ENCODE peak calls at places on chromosomes 2 and 18, in eight cellular contexts. Q is psoas muscle, I is keratinocyte, W is MM.1S, M is colonic mucosa, D is heart left ventricle, S is SK-N-MC, Z is body of pancreas. C is an unnamed sample.

GRCh38 chr18:2846638-2847340 is at the start of gene EMILIN2:
- DNase-seq in Q (peak; percentile 78), I (no peak), W (no peak), M (peak; percentile 59), D (peak; percentile 82), S (no peak), Z (peak; percentile 36), C (no peak)

GRCh38 chr2:137316075-137316474 is 550.7 kb downstream of the THSD7B start:
- DNase-seq in Q (no peak), I (no peak), W (no peak), M (no peak), D (no peak), S (no peak), Z (no peak), C (no peak)

GRCh38 chr2:10895231-10895630 is 16.5 kb upstream of the KCNF1 start:
- DNase-seq in Q (no peak), I (no peak), W (no peak), M (no peak), D (no peak), S (no peak), Z (no peak), C (no peak)

GRCh38 chr2:202375006-202375610 is 1.0 kb upstream of the BMPR2 start:
- DNase-seq in Q (peak; percentile 62), I (no peak), W (no peak), M (peak; percentile 59), D (peak; percentile 85), S (no peak), Z (peak; percentile 52), C (peak; percentile 67)

GRCh38 chr18:44679912-44680270 is 797 bp upstream of the SETBP1 start:
- DNase-seq in Q (peak; percentile 59), I (no peak), W (peak; percentile 60), M (peak; percentile 66), D (peak; percentile 67), S (no peak), Z (peak; percentile 61), C (peak; percentile 61)

GRCh38 chr2:234463626-234464290 is 33.1 kb downstream of the ARL4C start:
- DNase-seq in Q (no peak), I (peak; percentile 76), W (no peak), M (no peak), D (no peak), S (no peak), Z (no peak), C (peak; percentile 52)

GRCh38 chr18:79681484-79682387 is 2.1 kb downstream of the CTDP1 start:
- DNase-seq in Q (no peak), I (no peak), W (no peak), M (peak; percentile 85), D (no peak), S (peak; percentile 18), Z (no peak), C (no peak)

GRCh38 chr2:128271186-128271890 is 47.3 kb downstream of the HS6ST1 start:
- DNase-seq in Q (no peak), I (no peak), W (no peak), M (no peak), D (no peak), S (no peak), Z (no peak), C (no peak)

GRCh38 chr2:22329097-22329716 is 1055.8 kb upstream of the KLHL29 start:
- DNase-seq in Q (no peak), I (no peak), W (no peak), M (no peak), D (peak; percentile 25), S (no peak), Z (no peak), C (no peak)

GRCh38 chr18:44935455-44935854 is 254.8 kb downstream of the SETBP1 start:
- DNase-seq in Q (no peak), I (no peak), W (no peak), M (no peak), D (no peak), S (no peak), Z (no peak), C (no peak)

GRCh38 chr2:105403785-105404698 is 5.2 kb upstream of the FHL2 start:
- DNase-seq in Q (no peak), I (peak; percentile 99), W (no peak), M (peak; percentile 71), D (peak; percentile 33), S (no peak), Z (no peak), C (no peak)

GRCh38 chr2:31049913-31050588 is 88.2 kb downstream of the GALNT14 start:
- DNase-seq in Q (no peak), I (no peak), W (no peak), M (no peak), D (no peak), S (no peak), Z (no peak), C (no peak)

GRCh38 chr18:12422936-12423335 is 15.2 kb downstream of the PRELID3A start:
- DNase-seq in Q (no peak), I (no peak), W (no peak), M (no peak), D (no peak), S (no peak), Z (no peak), C (peak; percentile 31)

GRCh38 chr2:855177-855576 is 95.5 kb upstream of the SNTG2 start:
- DNase-seq in Q (no peak), I (no peak), W (no peak), M (no peak), D (no peak), S (peak; percentile 66), Z (no peak), C (no peak)

GRCh38 chr2:27724905-27725693 is 46.4 kb upstream of the MRPL33 start:
- DNase-seq in Q (no peak), I (no peak), W (no peak), M (no peak), D (no peak), S (no peak), Z (no peak), C (no peak)

GRCh38 chr2:105574796-105575344 is 169.8 kb upstream of the NCK2 start:
- DNase-seq in Q (no peak), I (no peak), W (no peak), M (no peak), D (no peak), S (no peak), Z (no peak), C (no peak)

GRCh38 chr2:181517685-181518301 is 60.6 kb downstream of the ITGA4 start:
- DNase-seq in Q (no peak), I (no peak), W (no peak), M (no peak), D (no peak), S (no peak), Z (peak; percentile 13), C (no peak)

GRCh38 chr2:120223034-120223912 is at the start of gene TMEM185B:
- DNase-seq in Q (peak; percentile 90), I (no peak), W (peak; percentile 74), M (peak; percentile 94), D (peak; percentile 92), S (no peak), Z (peak; percentile 90), C (peak; percentile 82)

GRCh38 chr2:120224735-120225548 is 1.7 kb upstream of the TMEM185B start:
- DNase-seq in Q (no peak), I (no peak), W (no peak), M (peak; percentile 18), D (no peak), S (no peak), Z (no peak), C (no peak)

GRCh38 chr2:120222186-120223033 is 790 bp downstream of the TMEM185B start:
- DNase-seq in Q (no peak), I (no peak), W (no peak), M (no peak), D (no peak), S (no peak), Z (no peak), C (no peak)

GRCh38 chr2:120225549-120226065 is 2.4 kb upstream of the TMEM185B start:
- DNase-seq in Q (no peak), I (no peak), W (no peak), M (no peak), D (no peak), S (no peak), Z (no peak), C (no peak)

GRCh38 chr2:120224256-120224655 is 1.1 kb upstream of the TMEM185B start:
- DNase-seq in Q (no peak), I (no peak), W (no peak), M (no peak), D (no peak), S (no peak), Z (no peak), C (no peak)
- H3K4me3 ChIP-seq in Q (peak overlapping the region; percentile 86), I (no peak overlapping the region), W (no peak overlapping the region), M (no peak overlapping the region), D (no peak overlapping the region), S (no peak overlapping the region), Z (no peak overlapping the region), C (no peak overlapping the region)

GRCh38 chr2:190964170-190964795 is 49.7 kb downstream of the STAT1 start:
- DNase-seq in Q (no peak), I (no peak), W (peak; percentile 65), M (no peak), D (no peak), S (no peak), Z (no peak), C (no peak)
- H3K36me3 ChIP-seq in Q (peaks cover 90% of the 10 kb centered on the region), I (peaks cover 12% of the 10 kb centered on the region), W (no peaks in the 10 kb centered on the region), M (no peaks in the 10 kb centered on the region), D (peaks cover 81% of the 10 kb centered on the region), S (peaks cover 43% of the 10 kb centered on the region), Z (no peaks in the 10 kb centered on the region), C (peaks cover 12% of the 10 kb centered on the region)

GRCh38 chr2:80510716-80511115 is 206.2 kb upstream of the LRRTM1 start:
- DNase-seq in Q (no peak), I (no peak), W (no peak), M (no peak), D (no peak), S (no peak), Z (no peak), C (no peak)
- H3K9me3 ChIP-seq in Q (no peaks in the 10 kb centered on the region), I (no peaks in the 10 kb centered on the region), W (no peaks in the 10 kb centered on the region), M (no peaks in the 10 kb centered on the region), D (no peaks in the 10 kb centered on the region), S (no peaks in the 10 kb centered on the region), Z (no peaks in the 10 kb centered on the region), C (no peaks in the 10 kb centered on the region)

GRCh38 chr2:171406044-171406443 is 27.7 kb downstream of the METTL8 start:
- DNase-seq in Q (no peak), I (no peak), W (peak; percentile 71), M (no peak), D (no peak), S (no peak), Z (no peak), C (no peak)

GRCh38 chr2:171404258-171404657 is 29.5 kb downstream of the METTL8 start:
- DNase-seq in Q (no peak), I (no peak), W (no peak), M (no peak), D (no peak), S (no peak), Z (no peak), C (no peak)

GRCh38 chr2:171407030-171407707 is 26.6 kb downstream of the METTL8 start:
- DNase-seq in Q (no peak), I (no peak), W (peak; percentile 81), M (no peak), D (no peak), S (no peak), Z (no peak), C (no peak)

GRCh38 chr2:171404719-171405118 is 29.1 kb downstream of the METTL8 start:
- DNase-seq in Q (no peak), I (no peak), W (no peak), M (no peak), D (no peak), S (no peak), Z (no peak), C (no peak)

DNA sequence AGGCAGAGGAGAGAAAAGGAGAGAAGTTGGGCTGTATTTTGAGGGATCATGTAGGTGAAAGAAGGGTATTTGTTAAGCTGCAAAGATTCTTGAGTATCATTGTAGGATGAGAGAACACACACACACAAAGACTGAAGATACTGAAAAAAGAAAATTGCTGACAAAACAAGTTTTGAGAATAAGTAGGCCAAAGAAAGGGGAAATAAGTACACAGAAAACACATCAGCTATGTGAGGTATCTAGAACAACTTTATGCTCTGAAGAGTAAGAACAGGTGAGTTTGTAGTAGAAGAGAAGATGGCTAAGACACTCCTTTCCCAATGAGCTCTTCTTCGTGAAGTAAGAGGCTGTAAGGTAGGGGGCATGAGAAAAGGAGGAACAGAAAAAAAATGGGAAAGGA is 28.2 kb downstream of the METTL8 start:
- DNase-seq in Q (no peak), I (no peak), W (peak; percentile 68), M (no peak), D (no peak), S (no peak), Z (no peak), C (no peak)
- H3K4me3 ChIP-seq in Q (no peak overlapping the region), I (no peak overlapping the region), W (no peak overlapping the region), M (no peak overlapping the region), D (no peak overlapping the region), S (no peak overlapping the region), Z (no peak overlapping the region), C (no peak overlapping the region)